ENCODE peak calls at places on chromosomes 16 and 17, in ten cellular contexts. M is esophagus muscularis mucosa, S is spleen, V is SK-N-SH, O is HCT116, Q is HepG2, T is H1, Z is transverse colon, P is sigmoid colon, H is K562. E is an unnamed sample.
A peak's percentile ranks its signal among the peaks of the same experiment; 100 is the strongest.

GRCh38 chr17:49583226-49583625 is 7.6 kb downstream of the NXPH3 start:
- DNase-seq in P (no peak), Q (no peak), T (no peak), O (no peak), S (no peak), M (no peak), H (no peak), V (peak; percentile 10), Z (no peak), E (no peak)

GRCh38 chr16:23642246-23642774 is 1.0 kb downstream of the DCTN5 start:
- DNase-seq in V (no peak), T (no peak), Q (no peak), Z (no peak), H (peak; percentile 7), P (no peak), M (no peak), O (no peak), S (no peak), E (no peak)

GRCh38 chr16:10849736-10850477 is 27.1 kb upstream of the CIITA start:
- DNase-seq in Z (no peak), H (no peak), Q (no peak), P (peak; percentile 7), O (no peak), V (no peak), M (no peak), S (no peak), T (no peak), E (no peak)

GRCh38 chr17:5055543-5055942 is 20.3 kb upstream of the SLC52A1 start:
- DNase-seq in P (no peak), M (no peak), O (no peak), Q (peak; percentile 34), Z (no peak), H (peak; percentile 56), V (peak; percentile 22), S (no peak), T (no peak), E (no peak)

GRCh38 chr17:43042025-43042424 is 17.0 kb downstream of the RND2 start:
- DNase-seq in Z (no peak), S (no peak), H (peak; percentile 40), Q (no peak), V (no peak), O (no peak), T (no peak), M (no peak), P (no peak), E (no peak)

GRCh38 chr17:5883775-5884665 is 186.2 kb upstream of the WSCD1 start:
- DNase-seq in M (no peak), V (no peak), Z (no peak), H (no peak), O (no peak), S (no peak), P (no peak), Q (no peak), T (no peak), E (no peak)

GRCh38 chr16:66479661-66480264 is 52.7 kb downstream of the BEAN1 start:
- DNase-seq in V (no peak), M (no peak), Z (no peak), Q (no peak), P (peak; percentile 56), H (no peak), S (peak; percentile 65), O (no peak), T (no peak), E (no peak)

GRCh38 chr16:86761117-86761971 is 183.0 kb downstream of the FOXL1 start:
- DNase-seq in S (peak; percentile 75), Z (peak; percentile 32), T (no peak), Q (peak; percentile 22), O (peak; percentile 51), H (peak; percentile 69), M (no peak), V (peak; percentile 73), P (no peak), E (no peak)

GRCh38 chr17:27239046-27239445 is 54.9 kb upstream of the WSB1 start:
- DNase-seq in P (no peak), Z (no peak), O (no peak), H (no peak), S (no peak), T (no peak), M (no peak), Q (no peak), V (no peak), E (no peak)

GRCh38 chr17:69046130-69046807 is 14.5 kb downstream of the ABCA9 start:
- DNase-seq in O (no peak), P (no peak), T (no peak), M (no peak), H (peak; percentile 47), S (no peak), Z (no peak), Q (no peak), V (no peak), E (no peak)

GRCh38 chr16:3881499-3881995 is 1.0 kb upstream of the CREBBP start:
- DNase-seq in S (no peak), V (no peak), T (no peak), Z (no peak), O (no peak), P (no peak), Q (no peak), H (peak; percentile 46), M (no peak), E (no peak)

GRCh38 chr17:9022553-9023388 is 1.5 kb downstream of the NTN1 start:
- DNase-seq in S (no peak), M (no peak), Z (no peak), P (peak; percentile 69), H (no peak), Q (no peak), V (peak; percentile 27), T (no peak), O (no peak), E (peak; percentile 67)

GRCh38 chr17:71625330-71625729 is 495.5 kb upstream of the SOX9 start:
- DNase-seq in O (no peak), V (no peak), H (no peak), Z (no peak), M (no peak), P (no peak), T (no peak), Q (no peak), S (no peak), E (no peak)
- TF ChIP-seq POLR2AphosphoS5 in O (no peak), V (no peak), H (no peak), Z (no peak), M (no peak), P (no peak), T (no peak), Q (no peak), S (no peak), E (no peak)

DNA sequence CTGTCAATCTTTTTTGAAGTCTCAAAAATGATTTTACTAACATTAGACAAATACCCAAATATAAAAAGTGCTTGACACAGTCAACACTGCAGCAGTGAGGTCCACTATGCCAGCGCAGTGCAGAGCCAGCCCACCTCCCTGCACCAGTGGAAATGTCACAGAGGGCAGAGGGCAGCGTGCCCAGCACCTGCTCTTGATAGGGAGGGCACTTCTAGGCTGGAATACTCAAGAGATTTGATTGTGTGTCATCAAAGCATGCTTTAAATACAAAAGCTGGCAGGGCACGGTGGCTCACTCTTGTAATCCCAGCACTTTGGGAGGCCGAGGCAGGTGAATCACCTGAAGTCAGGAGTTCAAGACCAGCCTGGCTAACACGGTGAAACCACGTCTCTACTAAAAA is 136.0 kb downstream of the ANKRD11 start:
- DNase-seq in O (no peak), P (no peak), S (no peak), Z (no peak), V (no peak), Q (no peak), T (no peak), H (no peak), M (no peak), E (no peak)
- H3K4me1 ChIP-seq in O (peaks cover 7% of the 10 kb centered on the region), P (peaks cover 59% of the 10 kb centered on the region), S (peaks cover 89% of the 10 kb centered on the region), Z (peaks cover 49% of the 10 kb centered on the region), V (peaks cover 27% of the 10 kb centered on the region), Q (peaks cover 71% of the 10 kb centered on the region), T (peaks cover 2% of the 10 kb centered on the region), H (peaks cover 52% of the 10 kb centered on the region), M (peaks cover 64% of the 10 kb centered on the region), E (peaks cover 63% of the 10 kb centered on the region)

GRCh38 chr16:35573407-35573806 is 2114.0 kb downstream of the TP53TG3F start:
- DNase-seq in Q (no peak), Z (no peak), S (no peak), P (no peak), H (no peak), O (no peak), T (no peak), M (no peak), V (no peak), E (no peak)
- H3K9me3 ChIP-seq in Q (peaks cover 100% of the 10 kb centered on the region), Z (no peaks in the 10 kb centered on the region), S (peaks cover 96% of the 10 kb centered on the region), P (no peaks in the 10 kb centered on the region), H (no peaks in the 10 kb centered on the region), O (no peaks in the 10 kb centered on the region), T (peaks cover 63% of the 10 kb centered on the region), M (peaks cover 19% of the 10 kb centered on the region), V (no peaks in the 10 kb centered on the region), E (no peaks in the 10 kb centered on the region)

GRCh38 chr17:17493986-17494466 is 2.2 kb downstream of the RASD1 start:
- DNase-seq in T (no peak), P (peak; percentile 12), O (no peak), Z (no peak), H (no peak), S (no peak), M (no peak), Q (no peak), V (no peak), E (no peak)

GRCh38 chr17:17496189-17497064 is at the start of gene RASD1:
- DNase-seq in T (no peak), S (peak; percentile 94), H (peak; percentile 79), Q (peak; percentile 59), V (peak; percentile 98), M (peak; percentile 96), Z (peak; percentile 93), O (no peak), P (peak; percentile 96), E (no peak)

GRCh38 chr17:17493249-17493985 is 2.8 kb downstream of the RASD1 start:
- DNase-seq in V (no peak), P (peak; percentile 60), O (no peak), M (no peak), H (no peak), S (peak; percentile 76), T (no peak), Q (no peak), Z (peak; percentile 59), E (no peak)

GRCh38 chr17:17495448-17496188 is 577 bp downstream of the RASD1 start:
- DNase-seq in T (no peak), H (no peak), Q (no peak), Z (peak; percentile 33), M (no peak), V (no peak), P (peak; percentile 80), S (peak; percentile 84), O (no peak), E (no peak)

DNA sequence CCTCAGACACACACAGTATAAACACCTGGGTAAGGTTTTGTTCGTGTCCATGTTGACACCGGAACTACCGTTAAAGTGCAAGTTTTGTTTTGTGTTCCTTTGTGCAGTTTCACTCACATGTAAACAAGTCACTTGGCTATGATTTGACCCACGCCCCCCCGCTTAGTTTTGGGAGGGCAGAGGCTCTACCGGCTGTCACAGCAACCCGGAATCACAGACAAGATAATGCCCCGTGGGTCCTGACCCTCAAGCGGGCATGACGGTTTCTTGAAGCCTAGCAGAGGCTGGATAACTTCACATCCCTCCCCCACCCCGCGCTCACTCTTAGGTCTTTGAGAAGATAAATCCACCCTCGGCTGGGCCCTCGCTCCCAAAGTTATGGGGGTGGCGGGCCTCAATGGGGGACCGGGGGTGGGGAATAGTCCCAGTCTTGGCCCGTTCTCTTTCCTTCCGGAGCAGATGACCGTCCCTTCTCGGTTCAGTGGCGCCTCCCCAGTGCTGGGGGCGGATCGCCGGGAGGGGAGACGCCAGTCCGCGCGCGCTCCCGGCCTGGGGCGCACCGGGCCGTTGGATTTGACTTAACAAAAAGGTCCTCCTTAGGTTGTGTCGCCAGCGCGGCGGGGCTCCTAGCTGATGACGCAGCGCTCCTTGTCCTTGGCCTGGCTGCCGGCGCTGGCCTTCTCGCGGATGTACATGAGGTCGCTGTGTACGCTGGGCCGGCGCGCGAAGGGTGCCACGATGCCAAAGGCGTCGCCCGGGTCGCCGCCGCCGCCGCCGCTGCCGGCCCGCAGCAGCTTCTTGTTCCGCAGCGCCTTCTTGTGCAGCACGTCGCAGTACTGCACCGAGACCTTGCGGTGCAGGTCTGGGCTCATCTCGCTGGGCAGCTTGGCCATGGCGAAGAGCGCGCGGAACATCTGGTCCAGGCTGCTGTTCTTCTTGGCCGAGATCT is 1.4 kb downstream of the RASD1 start:
- DNase-seq in V (no peak), H (no peak), M (no peak), O (no peak), S (peak; percentile 81), Q (no peak), P (peak; percentile 79), Z (peak; percentile 50), T (no peak), E (no peak)
- TF ChIP-seq POLR2AphosphoS5 in V (no peak), H (no peak), M (no peak), O (no peak), S (peak; percentile 63), Q (no peak), P (peak; percentile 29), Z (peak; percentile 31), T (peak; percentile 13), E (no peak)

E was measured in vagina.